ENCODE peak calls at places on chromosomes 3 and 15, in eight cellular contexts. L, C, V, K, X, A, W and O are unnamed samples.

GRCh38 chr3:66555214-66555844 is 54.5 kb upstream of the LRIG1 start:
- DNase-seq in L (no peak), C (no peak), V (no peak), K (no peak), X (no peak), A (no peak), W (no peak), O (no peak)

GRCh38 chr15:97504031-97504430 is 456.5 kb upstream of the ARRDC4 start:
- DNase-seq in L (no peak), C (peak; percentile 88), V (no peak), K (no peak), X (no peak), A (peak; percentile 0), W (no peak), O (no peak)

GRCh38 chr15:29095746-29096145 is 173.9 kb downstream of the NSMCE3 start:
- DNase-seq in L (no peak), C (no peak), V (no peak), K (no peak), X (no peak), A (no peak), W (no peak), O (no peak)

GRCh38 chr3:15796331-15796730 is 1.4 kb downstream of the ANKRD28 start:
- DNase-seq in L (no peak), C (no peak), V (no peak), K (no peak), X (no peak), A (no peak), W (no peak), O (no peak)

GRCh38 chr3:115659253-115659652 is 35.9 kb downstream of the GAP43 start:
- DNase-seq in L (no peak), C (no peak), V (no peak), K (no peak), X (no peak), A (no peak), W (no peak), O (no peak)

GRCh38 chr3:17047162-17047561 is 162.4 kb downstream of the PLCL2 start:
- DNase-seq in L (no peak), C (no peak), V (no peak), K (peak; percentile 45), X (peak; percentile 54), A (no peak), W (no peak), O (no peak)

GRCh38 chr3:149588909-149589308 is 68.9 kb downstream of the WWTR1 start:
- DNase-seq in L (no peak), C (no peak), V (no peak), K (no peak), X (no peak), A (no peak), W (no peak), O (no peak)

GRCh38 chr15:57703387-57703786 is 3.1 kb upstream of the POLR2M start:
- DNase-seq in L (no peak), C (no peak), V (no peak), K (no peak), X (no peak), A (no peak), W (peak; percentile 10), O (no peak)

GRCh38 chr3:105561875-105562274 is 195.2 kb downstream of the ALCAM start:
- DNase-seq in L (no peak), C (no peak), V (no peak), K (no peak), X (no peak), A (no peak), W (no peak), O (no peak)

GRCh38 chr3:154780263-154780662 is 299.9 kb upstream of the MME start:
- DNase-seq in L (no peak), C (no peak), V (no peak), K (no peak), X (no peak), A (no peak), W (no peak), O (no peak)

GRCh38 chr15:78347586-78348543 is 7.7 kb downstream of the CRABP1 start:
- DNase-seq in L (no peak), C (peak; percentile 27), V (no peak), K (no peak), X (no peak), A (no peak), W (no peak), O (no peak)

GRCh38 chr3:77236118-77236517 is 196.2 kb downstream of the ROBO2 start:
- DNase-seq in L (no peak), C (no peak), V (no peak), K (no peak), X (no peak), A (no peak), W (no peak), O (no peak)

GRCh38 chr3:50340404-50341329 is at the start of gene RASSF1:
- DNase-seq in L (peak; percentile 78), C (peak; percentile 69), V (peak; percentile 77), K (peak; percentile 79), X (peak; percentile 59), A (no peak), W (peak; percentile 40), O (peak; percentile 89)

GRCh38 chr3:183073839-183074615 is 25.3 kb downstream of the MCCC1 start:
- DNase-seq in L (no peak), C (peak; percentile 34), V (no peak), K (no peak), X (no peak), A (peak; percentile 41), W (no peak), O (no peak)

GRCh38 chr15:83871808-83872559 is 218.1 kb downstream of the ADAMTSL3 start:
- DNase-seq in L (no peak), C (peak; percentile 63), V (no peak), K (peak; percentile 39), X (no peak), A (peak; percentile 86), W (no peak), O (no peak)

GRCh38 chr15:44308415-44308814 is 19.9 kb downstream of the GOLM2 start:
- DNase-seq in L (no peak), C (no peak), V (no peak), K (peak; percentile 51), X (no peak), A (no peak), W (no peak), O (no peak)

GRCh38 chr3:13548696-13549512 is at the start of gene FBLN2:
- DNase-seq in L (peak; percentile 66), C (peak; percentile 71), V (peak; percentile 23), K (peak; percentile 55), X (peak; percentile 66), A (no peak), W (no peak), O (no peak)

GRCh38 chr3:4060064-4060463 is 243.1 kb upstream of the SETMAR start:
- DNase-seq in L (no peak), C (no peak), V (no peak), K (no peak), X (no peak), A (no peak), W (no peak), O (no peak)

GRCh38 chr15:59410448-59410896 is 27.5 kb upstream of the FAM81A start:
- DNase-seq in L (no peak), C (peak; percentile 12), V (no peak), K (no peak), X (no peak), A (no peak), W (no peak), O (no peak)

GRCh38 chr3:42875325-42876151 is at the start of gene CYP8B1:
- DNase-seq in L (no peak), C (no peak), V (no peak), K (no peak), X (no peak), A (no peak), W (no peak), O (no peak)

GRCh38 chr15:57565326-57565725 is 26.4 kb upstream of the MYZAP start:
- DNase-seq in L (no peak), C (no peak), V (no peak), K (no peak), X (peak; percentile 25), A (peak; percentile 7), W (peak; percentile 23), O (no peak)